ENCODE peak calls at places on chromosomes 12 and 14, in four cellular contexts. A is HepG2, M is WTC11, C is K562. Y is an unnamed sample.
A peak's percentile ranks its signal among the peaks of the same experiment; 100 is the strongest.

GRCh38 chr12:27940756-27941402 is 31.7 kb downstream of the PTHLH start:
- DNase-seq in A (peak; percentile 65), M (peak; percentile 82), C (peak; percentile 87), Y (peak; percentile 65)

GRCh38 chr14:65032319-65032718 is 45.6 kb downstream of the FNTB start:
- DNase-seq in A (no peak), M (no peak), C (no peak), Y (no peak)

GRCh38 chr12:132003846-132004245 is 54.1 kb downstream of the EP400 start:
- DNase-seq in A (no peak), M (no peak), C (no peak), Y (no peak)

GRCh38 chr14:22656226-22656625 is 12.1 kb upstream of the OR6J1 start:
- DNase-seq in A (no peak), M (no peak), C (no peak), Y (no peak)

GRCh38 chr12:9888665-9889273 is 7.5 kb downstream of the KLRF2 start:
- DNase-seq in A (no peak), M (no peak), C (no peak), Y (no peak)

GRCh38 chr12:14416658-14417057 is 51.2 kb downstream of the ATF7IP start:
- DNase-seq in A (peak; percentile 33), M (no peak), C (no peak), Y (peak; percentile 34)

GRCh38 chr12:77231548-77231947 is 166.2 kb upstream of the E2F7 start:
- DNase-seq in A (no peak), M (no peak), C (no peak), Y (no peak)

GRCh38 chr14:91947196-91948184 is at the start of gene FBLN5:
- DNase-seq in A (no peak), M (peak; percentile 58), C (no peak), Y (peak; percentile 41)

GRCh38 chr14:22163051-22163450 is 426.0 kb downstream of the DAD1 start:
- DNase-seq in A (peak; percentile 43), M (no peak), C (no peak), Y (no peak)

GRCh38 chr12:1851126-1851791 is 30.9 kb downstream of the LRTM2 start:
- DNase-seq in A (no peak), M (no peak), C (no peak), Y (no peak)

GRCh38 chr12:3753549-3754284 is 808 bp upstream of the CRACR2A start:
- DNase-seq in A (no peak), M (no peak), C (peak; percentile 5), Y (no peak)

GRCh38 chr14:48582938-48583337 is 907.5 kb upstream of the MDGA2 start:
- DNase-seq in A (no peak), M (no peak), C (no peak), Y (no peak)

GRCh38 chr12:79407671-79408622 is 282.8 kb downstream of the PAWR start:
- DNase-seq in A (peak; percentile 74), M (peak; percentile 64), C (peak; percentile 6), Y (peak; percentile 59)

GRCh38 chr14:22822619-22823551 is 6.8 kb upstream of the MRPL52 start:
- DNase-seq in A (peak; percentile 78), M (peak; percentile 97), C (peak; percentile 87), Y (peak; percentile 79)

GRCh38 chr12:74646831-74647230 is 109.2 kb downstream of the ATXN7L3B start:
- DNase-seq in A (no peak), M (no peak), C (no peak), Y (peak; percentile 4)

GRCh38 chr14:95046711-95047681 is 110.3 kb downstream of the DICER1 start:
- DNase-seq in A (no peak), M (peak; percentile 10), C (no peak), Y (peak; percentile 50)

GRCh38 chr14:91258876-91259275 is 14.4 kb upstream of the GPR68 start:
- DNase-seq in A (no peak), M (no peak), C (no peak), Y (no peak)

GRCh38 chr12:119051474-119051873 is 70.1 kb downstream of the SRRM4 start:
- DNase-seq in A (no peak), M (no peak), C (no peak), Y (no peak)

GRCh38 chr14:59161571-59162175 is 26.8 kb upstream of the DAAM1 start:
- DNase-seq in A (peak; percentile 94), M (no peak), C (no peak), Y (no peak)

GRCh38 chr14:21498540-21499526 is 12.3 kb downstream of the METTL3 start:
- DNase-seq in A (peak; percentile 77), M (no peak), C (peak; percentile 58), Y (peak; percentile 36)

GRCh38 chr12:65905941-65906471 is 81.7 kb downstream of the HMGA2 start:
- DNase-seq in A (no peak), M (no peak), C (no peak), Y (no peak)

GRCh38 chr14:53032161-53032803 is 81.4 kb upstream of the FERMT2 start:
- DNase-seq in A (peak; percentile 69), M (no peak), C (no peak), Y (no peak)

GRCh38 chr12:33116284-33116683 is 219.7 kb upstream of the PKP2 start:
- DNase-seq in A (no peak), M (no peak), C (no peak), Y (no peak)

GRCh38 chr14:69500736-69501135 is 16.2 kb downstream of the PLEKHD1 start:
- DNase-seq in A (no peak), M (no peak), C (no peak), Y (no peak)

GRCh38 chr12:45304514-45305178 is 88.8 kb downstream of the ANO6 start:
- DNase-seq in A (no peak), M (no peak), C (no peak), Y (no peak)

GRCh38 chr12:104738841-104739642 is 219.0 kb downstream of the SLC41A2 start:
- DNase-seq in A (no peak), M (no peak), C (no peak), Y (no peak)

GRCh38 chr12:112900298-112901145 is 6.2 kb upstream of the OAS1 start:
- DNase-seq in A (peak; percentile 46), M (peak; percentile 41), C (peak; percentile 38), Y (peak; percentile 59)

GRCh38 chr14:59018978-59019377 is 169.5 kb upstream of the DAAM1 start:
- DNase-seq in A (no peak), M (peak; percentile 33), C (peak; percentile 4), Y (peak; percentile 37)

GRCh38 chr14:92599786-92600185 is 86.2 kb downstream of the RIN3 start:
- DNase-seq in A (no peak), M (no peak), C (no peak), Y (no peak)

GRCh38 chr12:115680967-115681366 is 596.5 kb downstream of the MED13L start:
- DNase-seq in A (no peak), M (no peak), C (no peak), Y (no peak)

GRCh38 chr12:115687094-115687493 is 590.4 kb downstream of the MED13L start:
- DNase-seq in A (peak; percentile 6), M (no peak), C (no peak), Y (no peak)

GRCh38 chr12:115683240-115683765 is 594.2 kb downstream of the MED13L start:
- DNase-seq in A (no peak), M (no peak), C (no peak), Y (no peak)
- TF ChIP-seq ELF4 in A (no peak), M (no peak), C (no peak), Y (no peak)

GRCh38 chr12:50515587-50515986 is 10.8 kb downstream of the DIP2B start:
- DNase-seq in A (no peak), M (no peak), C (no peak), Y (no peak)
- TF ChIP-seq ELF4 in A (no peak), M (no peak), C (no peak), Y (no peak)

DNA sequence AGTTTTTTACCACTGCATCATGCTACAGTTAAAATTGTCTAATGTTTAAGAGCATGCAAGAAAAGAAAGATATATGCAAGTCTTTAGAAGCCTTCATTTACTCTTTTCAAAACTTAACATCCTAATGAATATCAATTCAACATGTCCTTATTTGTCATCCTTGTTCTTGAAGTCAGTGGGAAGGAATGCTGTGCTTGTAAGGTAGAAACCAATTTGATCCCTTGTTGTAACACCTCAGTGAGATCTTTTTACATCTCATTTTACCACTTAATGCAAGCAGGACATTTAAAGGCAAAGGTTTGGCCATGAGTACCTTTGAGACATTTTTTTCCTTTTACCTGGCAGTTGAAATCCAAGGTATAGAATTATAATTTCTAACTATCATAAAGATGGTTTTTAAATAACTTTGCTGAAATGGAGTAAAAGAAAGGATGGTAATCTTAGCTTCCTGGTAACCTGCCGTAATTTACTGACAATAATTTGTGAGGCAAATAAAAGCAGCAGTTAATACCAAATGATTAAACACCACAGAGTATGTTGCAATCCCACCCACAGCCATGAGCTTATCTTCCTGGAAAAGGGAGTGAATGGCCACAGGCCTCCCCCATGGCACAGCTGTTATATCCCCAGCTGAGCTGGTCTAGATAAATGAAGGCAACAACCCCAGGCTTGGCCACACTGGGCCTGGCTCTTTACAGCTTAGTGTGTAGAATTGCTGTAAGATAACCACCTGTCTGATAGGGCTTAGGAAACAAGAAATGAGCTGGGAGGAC is 33.2 kb upstream of the STRN3 start:
- DNase-seq in A (peak; percentile 70), M (no peak), C (peak; percentile 96), Y (peak; percentile 12)
- TF ChIP-seq ELF4 in A (no peak), M (no peak), C (peak; percentile 82), Y (no peak)

GRCh38 chr14:29016050-29016900 is 249.7 kb downstream of the FOXG1 start:
- DNase-seq in A (peak; percentile 78), M (peak; percentile 80), C (peak; percentile 25), Y (peak; percentile 64)
- TF ChIP-seq ELF4 in A (no peak), M (no peak), C (no peak), Y (no peak)

DNA sequence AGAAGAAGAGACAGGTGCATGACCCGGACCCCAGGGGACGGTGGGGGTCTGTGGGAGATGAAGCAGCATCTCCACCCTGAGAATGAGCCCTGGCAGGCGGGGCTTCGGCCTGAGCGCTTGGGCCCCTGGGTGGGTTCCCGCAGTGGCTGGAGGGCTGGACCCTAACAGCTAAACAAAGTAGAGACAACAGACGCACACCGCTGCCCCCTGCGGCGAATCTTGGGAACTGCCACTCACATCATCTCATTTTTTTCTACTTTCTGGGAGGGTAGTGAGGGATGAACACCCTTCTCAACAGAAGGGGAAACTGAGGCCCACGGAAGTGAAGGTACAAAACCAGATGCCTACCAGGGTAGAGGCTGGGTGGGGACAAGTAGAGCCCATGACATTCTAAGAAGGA is 104.7 kb downstream of the RFLNA start:
- DNase-seq in A (peak; percentile 18), M (peak; percentile 68), C (peak; percentile 53), Y (peak; percentile 71)
- TF ChIP-seq ELF4 in A (no peak), M (no peak), C (no peak), Y (no peak)

DNA sequence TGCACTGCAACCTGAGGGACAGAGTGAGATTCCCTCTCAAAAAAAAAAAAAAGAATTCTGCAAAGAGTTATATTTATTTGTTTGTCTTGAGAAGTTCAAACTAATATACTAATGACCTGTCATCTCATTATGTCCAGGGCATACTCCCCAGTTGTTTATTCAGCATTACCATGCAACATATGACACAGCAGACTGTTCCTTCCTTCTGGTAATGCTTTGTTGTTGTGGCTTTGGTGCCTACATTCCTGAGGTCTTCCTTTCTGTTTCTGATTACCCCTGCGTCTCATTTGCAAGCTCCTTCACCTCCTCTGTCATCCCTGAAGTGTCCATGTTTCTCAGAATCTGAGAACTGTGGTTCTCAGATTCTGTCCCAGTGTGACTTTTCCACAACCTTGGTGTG is 55.3 kb downstream of the DERA start:
- DNase-seq in A (no peak), M (no peak), C (no peak), Y (no peak)
- TF ChIP-seq ELF4 in A (no peak), M (no peak), C (no peak), Y (no peak)

DNA sequence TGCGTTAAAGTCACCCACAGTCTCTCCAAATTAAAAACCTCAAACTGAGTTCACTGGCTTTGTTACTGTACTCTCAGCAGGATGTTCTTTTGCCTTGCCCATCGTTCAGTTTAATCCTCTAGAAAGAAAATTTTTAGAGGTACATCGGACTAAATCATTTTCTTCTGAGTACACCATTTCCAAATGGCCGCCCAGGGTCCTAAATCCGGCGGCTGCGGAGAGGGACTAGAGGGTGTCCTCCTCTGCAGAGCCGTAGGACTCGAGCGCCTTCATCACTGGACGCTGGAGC is 1.4 kb downstream of the LIN7A start:
- DNase-seq in A (no peak), M (no peak), C (no peak), Y (no peak)
- TF ChIP-seq ELF4 in A (no peak), M (no peak), C (no peak), Y (no peak)